ENCODE peak calls at places on chromosomes 7 and 10, in seven cellular contexts. X is RWPE2, I is astrocyte of the spinal cord, L is HFF-Myc, A is cardiac fibroblast, W is AG04449, K is SK-N-SH. R is an unnamed sample.

GRCh38 chr10:73894245-73894971 is 16.5 kb upstream of the PLAU start:
- DNase-seq in X (no peak), I (peak; percentile 97), L (no peak), A (peak; percentile 85), W (no peak), K (no peak), R (peak; percentile 89)

GRCh38 chr7:136405931-136406777 is 429.0 kb upstream of the MTPN start:
- DNase-seq in X (no peak), I (peak; percentile 66), L (peak; percentile 31), A (peak; percentile 71), W (no peak), K (peak; percentile 65), R (peak; percentile 32)

GRCh38 chr10:4849042-4849402 is 23.0 kb downstream of the AKR1E2 start:
- DNase-seq in X (no peak), I (no peak), L (no peak), A (no peak), W (no peak), K (no peak), R (no peak)

GRCh38 chr7:155980841-155981240 is 168.6 kb upstream of the SHH start:
- DNase-seq in X (peak; percentile 19), I (no peak), L (no peak), A (no peak), W (no peak), K (no peak), R (no peak)

GRCh38 chr10:91487914-91488577 is 77.9 kb downstream of the HECTD2 start:
- DNase-seq in X (no peak), I (no peak), L (no peak), A (no peak), W (no peak), K (no peak), R (no peak)

GRCh38 chr7:37546677-37547076 is 98.0 kb upstream of the ELMO1 start:
- DNase-seq in X (no peak), I (no peak), L (no peak), A (no peak), W (no peak), K (no peak), R (no peak)

GRCh38 chr7:231030-231857 is 38.9 kb downstream of the FAM20C start:
- DNase-seq in X (no peak), I (no peak), L (no peak), A (no peak), W (no peak), K (peak; percentile 60), R (no peak)

GRCh38 chr10:58660577-58661255 is 148.0 kb downstream of the BICC1 start:
- DNase-seq in X (no peak), I (peak; percentile 70), L (no peak), A (no peak), W (no peak), K (no peak), R (no peak)

GRCh38 chr7:82741493-82741892 is 297.9 kb upstream of the CACNA2D1 start:
- DNase-seq in X (no peak), I (no peak), L (no peak), A (no peak), W (no peak), K (no peak), R (no peak)

GRCh38 chr10:31322647-31323046 is 3.6 kb downstream of the ZEB1 start:
- DNase-seq in X (no peak), I (no peak), L (no peak), A (peak; percentile 26), W (no peak), K (peak; percentile 32), R (no peak)
- H3K4me3 ChIP-seq in X (no peak overlapping the region), I (no peak overlapping the region), L (peak overlapping the region; percentile 85), A (peak overlapping the region; percentile 3), W (peak overlapping the region; percentile 16), K (no peak overlapping the region), R (no peak overlapping the region)

DNA sequence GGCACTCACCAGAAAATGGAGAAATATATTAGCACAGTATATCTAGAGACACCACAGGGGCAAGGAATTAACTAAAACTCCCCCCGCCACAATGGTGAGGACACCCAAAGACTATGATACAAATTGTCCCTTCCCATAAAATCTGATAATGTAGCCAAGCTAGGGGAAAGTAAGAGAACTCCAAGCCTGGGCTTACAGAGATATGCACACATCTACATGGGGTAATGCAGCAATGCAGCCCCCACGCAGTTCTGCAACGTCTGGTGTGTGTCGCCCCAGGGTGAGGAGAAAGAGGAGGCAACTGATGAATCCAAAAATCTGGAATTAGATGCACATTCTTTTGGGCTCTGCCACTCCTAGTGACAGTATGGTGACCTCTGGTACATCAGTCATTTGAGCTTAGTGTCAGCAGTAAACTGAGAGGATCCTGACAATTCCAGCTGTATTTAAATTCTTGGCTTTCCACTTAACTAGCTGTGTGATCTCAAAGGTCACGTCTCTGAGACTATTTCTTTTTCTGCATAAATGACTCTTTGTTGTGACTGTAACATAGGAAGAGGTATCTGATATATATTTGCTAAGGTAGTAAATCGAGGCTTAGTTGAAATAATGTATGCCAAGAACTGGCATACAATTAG is 51.6 kb downstream of the PIP4K2A start:
- DNase-seq in X (no peak), I (no peak), L (no peak), A (no peak), W (no peak), K (no peak), R (no peak)
- H3K4me3 ChIP-seq in X (no peak overlapping the region), I (no peak overlapping the region), L (no peak overlapping the region), A (no peak overlapping the region), W (no peak overlapping the region), K (no peak overlapping the region), R (no peak overlapping the region)

GRCh38 chr7:23491502-23491901 is 21.2 kb upstream of the IGF2BP3 start:
- DNase-seq in X (no peak), I (no peak), L (no peak), A (peak; percentile 36), W (no peak), K (no peak), R (no peak)
- H3K4me3 ChIP-seq in X (peak overlapping the region; percentile 51), I (no peak overlapping the region), L (no peak overlapping the region), A (no peak overlapping the region), W (no peak overlapping the region), K (peak overlapping the region; percentile 74), R (no peak overlapping the region)

DNA sequence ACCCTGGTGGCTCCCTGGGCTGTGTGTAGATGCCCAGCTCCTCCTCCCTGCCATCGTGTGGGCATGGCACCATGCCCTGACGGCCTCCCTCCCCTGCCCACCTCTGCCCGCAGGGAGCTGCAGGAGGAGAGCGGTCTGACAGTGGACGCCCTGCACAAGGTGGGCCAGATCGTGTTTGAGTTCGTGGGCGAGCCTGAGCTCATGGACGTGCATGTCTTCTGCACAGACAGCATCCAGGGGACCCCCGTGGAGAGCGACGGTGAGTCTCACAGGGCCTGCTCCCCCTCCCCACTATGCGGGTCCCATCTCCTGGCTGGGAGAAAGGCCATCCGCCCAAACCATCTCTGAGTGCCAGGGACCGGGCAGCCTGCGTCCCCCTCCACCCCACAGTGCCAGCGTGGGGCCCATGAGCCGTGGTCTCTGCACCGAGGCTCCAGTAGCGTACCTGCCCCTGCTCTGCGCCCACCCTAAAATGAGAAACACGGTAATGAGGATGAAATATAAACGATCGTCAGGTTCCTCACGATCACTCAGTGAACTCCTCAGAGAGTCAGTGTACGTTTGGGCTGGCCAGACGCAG is 7.8 kb downstream of the NUDT1 start:
- DNase-seq in X (peak; percentile 64), I (no peak), L (no peak), A (no peak), W (no peak), K (peak; percentile 36), R (no peak)
- H3K4me3 ChIP-seq in X (no peak overlapping the region), I (no peak overlapping the region), L (no peak overlapping the region), A (no peak overlapping the region), W (no peak overlapping the region), K (no peak overlapping the region), R (peak overlapping the region; percentile 37)

GRCh38 chr10:55237462-55237861 is 436.4 kb upstream of the PCDH15 start:
- DNase-seq in X (no peak), I (no peak), L (no peak), A (no peak), W (no peak), K (no peak), R (no peak)

GRCh38 chr10:55233090-55233489 is 432.1 kb upstream of the PCDH15 start:
- DNase-seq in X (no peak), I (no peak), L (no peak), A (no peak), W (no peak), K (no peak), R (no peak)

GRCh38 chr10:55232553-55232952 is 431.5 kb upstream of the PCDH15 start:
- DNase-seq in X (no peak), I (no peak), L (no peak), A (no peak), W (no peak), K (no peak), R (no peak)

GRCh38 chr10:55233505-55233904 is 432.5 kb upstream of the PCDH15 start:
- DNase-seq in X (no peak), I (no peak), L (no peak), A (no peak), W (no peak), K (no peak), R (no peak)
- H3K4me3 ChIP-seq in X (no peak overlapping the region), I (no peak overlapping the region), L (no peak overlapping the region), A (no peak overlapping the region), W (no peak overlapping the region), K (no peak overlapping the region), R (no peak overlapping the region)

DNA sequence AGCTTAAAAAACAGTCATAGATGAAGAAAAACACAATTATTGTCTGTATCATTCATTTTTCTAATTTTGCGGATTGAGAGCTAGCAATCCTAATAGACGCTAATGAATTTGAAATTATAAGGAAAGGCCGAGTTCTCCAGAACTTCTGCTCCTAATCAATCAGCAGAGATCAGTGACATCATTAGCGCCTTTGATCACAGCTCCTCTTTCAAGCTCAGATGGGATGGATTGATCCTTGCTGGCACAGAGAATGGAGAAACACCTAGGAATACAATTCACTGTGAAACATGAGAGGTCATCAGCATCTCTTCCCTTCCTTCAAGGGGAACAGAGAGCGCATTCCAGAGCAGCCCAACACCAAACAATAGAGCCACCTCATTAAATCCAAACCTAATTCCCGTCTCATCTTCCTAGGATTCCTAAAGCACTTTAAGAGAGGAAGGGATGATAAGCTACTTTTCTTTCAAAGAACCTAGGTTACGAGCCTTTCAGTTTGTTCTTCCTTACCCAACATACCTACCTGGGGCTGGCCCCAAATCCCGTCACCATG is 24.4 kb downstream of the GLI3 start:
- DNase-seq in X (no peak), I (no peak), L (no peak), A (no peak), W (no peak), K (no peak), R (no peak)
- H3K4me3 ChIP-seq in X (no peak overlapping the region), I (no peak overlapping the region), L (no peak overlapping the region), A (no peak overlapping the region), W (no peak overlapping the region), K (no peak overlapping the region), R (no peak overlapping the region)

DNA sequence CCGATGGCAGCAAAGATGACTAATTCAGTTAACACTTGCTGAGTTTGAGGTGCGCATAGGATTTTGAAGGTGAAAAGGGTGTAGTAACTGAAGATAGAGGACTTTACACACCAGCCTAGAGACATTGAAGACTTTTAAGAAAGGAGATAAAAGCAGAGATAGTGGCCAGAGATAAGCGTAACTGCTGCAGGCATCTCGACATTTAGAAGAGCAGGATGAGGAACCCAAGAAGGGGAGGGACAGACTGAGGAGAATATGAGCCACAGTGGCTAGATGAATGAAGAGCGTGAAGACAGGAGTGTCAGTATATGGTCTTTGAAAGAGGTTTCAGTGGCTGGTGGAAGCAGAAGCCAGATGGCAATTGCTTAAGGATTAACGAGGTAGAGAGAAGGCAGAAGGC is 71.6 kb downstream of the CELF2 start:
- DNase-seq in X (no peak), I (no peak), L (no peak), A (no peak), W (no peak), K (no peak), R (no peak)
- H3K4me3 ChIP-seq in X (no peak overlapping the region), I (no peak overlapping the region), L (no peak overlapping the region), A (no peak overlapping the region), W (no peak overlapping the region), K (no peak overlapping the region), R (no peak overlapping the region)

GRCh38 chr10:62046522-62047239 is 145.2 kb downstream of the ARID5B start:
- DNase-seq in X (no peak), I (peak; percentile 74), L (peak; percentile 57), A (peak; percentile 96), W (no peak), K (no peak), R (no peak)
- H3K4me3 ChIP-seq in X (no peak overlapping the region), I (no peak overlapping the region), L (peak overlapping the region; percentile 6), A (no peak overlapping the region), W (no peak overlapping the region), K (peak overlapping the region; percentile 38), R (no peak overlapping the region)